ENCODE peak calls at places on chromosome 5, in five cellular contexts. One of them, this sample, is unnamed. For H3K36me3, the result is how much of the 10 kb centered on the place peaks cover.

GRCh38 chr5:34817558-34818351 is 21.2 kb upstream of the TTC23L start:
- DNase-seq in thyroid gland: no peak
- DNase-seq in cardiac muscle cell: no peak
- DNase-seq in CD8-positive, alpha-beta memory T cell: no peak
- DNase-seq in ovary: no peak
- DNase-seq in this sample: no peak

GRCh38 chr5:80705801-80706200 is 51.0 kb upstream of the DHFR start:
- DNase-seq in thyroid gland: no peak
- DNase-seq in CD8-positive, alpha-beta memory T cell: no peak
- DNase-seq in cardiac muscle cell: no peak
- DNase-seq in ovary: no peak
- DNase-seq in this sample: no peak

GRCh38 chr5:51060953-51061352 is 322.3 kb upstream of the ISL1 start:
- DNase-seq in CD8-positive, alpha-beta memory T cell: no peak
- DNase-seq in ovary: no peak
- DNase-seq in thyroid gland: no peak
- DNase-seq in cardiac muscle cell: no peak
- DNase-seq in this sample: no peak

GRCh38 chr5:155969510-155969909 is 357.5 kb upstream of the SGCD start:
- DNase-seq in cardiac muscle cell: no peak
- DNase-seq in thyroid gland: no peak
- DNase-seq in ovary: no peak
- DNase-seq in CD8-positive, alpha-beta memory T cell: no peak
- DNase-seq in this sample: no peak

GRCh38 chr5:135436856-135437795 is 10.0 kb downstream of the DCANP1 start:
- DNase-seq in CD8-positive, alpha-beta memory T cell: no peak
- DNase-seq in cardiac muscle cell: no peak
- DNase-seq in thyroid gland: peak
- DNase-seq in ovary: no peak
- DNase-seq in this sample: no peak

GRCh38 chr5:93053825-93054224 is 527.2 kb downstream of the NR2F1-AS1 start:
- DNase-seq in CD8-positive, alpha-beta memory T cell: no peak
- DNase-seq in thyroid gland: no peak
- DNase-seq in ovary: no peak
- DNase-seq in cardiac muscle cell: peak
- DNase-seq in this sample: no peak

GRCh38 chr5:126455728-126456127 is 32.5 kb downstream of the GRAMD2B start:
- DNase-seq in thyroid gland: no peak
- DNase-seq in ovary: no peak
- DNase-seq in CD8-positive, alpha-beta memory T cell: no peak
- DNase-seq in cardiac muscle cell: no peak
- DNase-seq in this sample: no peak

GRCh38 chr5:117077142-117077541 is 502.5 kb upstream of the SEMA6A start:
- DNase-seq in CD8-positive, alpha-beta memory T cell: no peak
- DNase-seq in cardiac muscle cell: peak
- DNase-seq in thyroid gland: no peak
- DNase-seq in ovary: no peak
- DNase-seq in this sample: no peak

GRCh38 chr5:128163991-128164390 is 80.4 kb downstream of the SLC12A2 start:
- DNase-seq in ovary: no peak
- DNase-seq in CD8-positive, alpha-beta memory T cell: no peak
- DNase-seq in cardiac muscle cell: no peak
- DNase-seq in thyroid gland: no peak
- DNase-seq in this sample: no peak

DNA sequence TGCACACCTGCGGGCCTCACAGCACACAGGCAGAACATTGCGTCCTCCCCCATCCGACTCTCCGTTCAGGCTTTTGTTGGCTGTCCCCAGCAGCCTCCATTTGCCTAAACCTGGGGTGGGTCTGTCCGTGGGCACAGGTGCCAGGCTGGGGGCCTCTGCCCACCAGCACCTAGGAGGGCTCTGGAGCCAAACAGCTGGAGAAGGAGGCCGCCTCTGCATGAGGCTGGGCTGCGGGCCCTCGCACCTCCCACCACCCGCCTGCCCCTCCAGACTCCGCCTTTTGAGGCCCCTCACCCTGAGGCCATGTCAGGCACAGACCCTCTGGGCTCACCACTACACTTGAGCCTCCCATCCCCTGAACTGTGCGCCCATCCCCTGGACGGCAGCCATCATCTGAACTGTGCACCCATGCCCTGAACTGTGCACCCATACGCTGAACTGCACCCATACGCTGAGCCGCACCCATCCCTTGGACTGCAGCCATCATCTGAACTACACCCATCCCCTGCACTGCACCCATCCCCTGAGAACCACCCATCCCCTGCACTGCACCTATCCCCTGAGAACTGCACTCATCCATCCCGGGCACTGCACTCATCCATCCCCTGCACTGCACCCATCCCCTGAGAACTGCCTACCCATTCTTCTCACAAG is 98.0 kb upstream of the OTULINL start:
- DNase-seq in cardiac muscle cell: no peak
- DNase-seq in CD8-positive, alpha-beta memory T cell: no peak
- DNase-seq in ovary: no peak
- DNase-seq in thyroid gland: no peak
- DNase-seq in this sample: no peak
- H3K36me3 ChIP-seq in cardiac muscle cell: half or more
- H3K36me3 ChIP-seq in CD8-positive, alpha-beta memory T cell: under half
- H3K36me3 ChIP-seq in ovary: under half
- H3K36me3 ChIP-seq in thyroid gland: under half
- H3K36me3 ChIP-seq in this sample: half or more

DNA sequence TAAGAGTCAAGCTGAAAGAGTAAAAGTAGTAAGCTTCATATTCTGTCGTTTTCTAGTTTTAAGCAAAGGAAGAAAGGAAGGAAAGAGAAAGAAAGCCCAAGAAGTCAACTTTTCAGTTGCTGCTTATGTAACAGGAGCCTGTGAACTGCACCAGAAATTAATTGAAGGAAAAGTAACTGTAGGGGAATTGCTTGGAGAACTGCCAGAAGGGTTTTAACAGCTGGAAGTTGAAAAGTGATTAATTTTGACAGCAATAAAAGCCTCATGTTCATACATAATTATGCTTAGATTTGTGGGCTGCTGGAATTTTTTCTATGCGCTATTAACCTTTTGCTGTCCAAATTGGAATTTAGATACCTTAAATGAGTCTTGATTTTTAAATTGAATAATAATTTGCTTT is 255.7 kb downstream of the ENC1 start:
- DNase-seq in ovary: no peak
- DNase-seq in cardiac muscle cell: no peak
- DNase-seq in CD8-positive, alpha-beta memory T cell: no peak
- DNase-seq in thyroid gland: no peak
- DNase-seq in this sample: no peak
- H3K36me3 ChIP-seq in ovary: under half
- H3K36me3 ChIP-seq in cardiac muscle cell: under half
- H3K36me3 ChIP-seq in CD8-positive, alpha-beta memory T cell: under half
- H3K36me3 ChIP-seq in thyroid gland: under half
- H3K36me3 ChIP-seq in this sample: under half

GRCh38 chr5:69257577-69257976 is 22.9 kb downstream of the CDK7 start:
- DNase-seq in cardiac muscle cell: no peak
- DNase-seq in ovary: no peak
- DNase-seq in CD8-positive, alpha-beta memory T cell: no peak
- DNase-seq in thyroid gland: no peak
- DNase-seq in this sample: no peak
- H3K36me3 ChIP-seq in cardiac muscle cell: under half
- H3K36me3 ChIP-seq in ovary: under half
- H3K36me3 ChIP-seq in CD8-positive, alpha-beta memory T cell: under half
- H3K36me3 ChIP-seq in thyroid gland: under half
- H3K36me3 ChIP-seq in this sample: half or more

GRCh38 chr5:147411612-147412310 is 98.1 kb downstream of the DPYSL3 start:
- DNase-seq in CD8-positive, alpha-beta memory T cell: no peak
- DNase-seq in thyroid gland: no peak
- DNase-seq in cardiac muscle cell: peak
- DNase-seq in ovary: no peak
- DNase-seq in this sample: no peak

GRCh38 chr5:147408980-147409379 is 100.9 kb downstream of the DPYSL3 start:
- DNase-seq in thyroid gland: no peak
- DNase-seq in CD8-positive, alpha-beta memory T cell: no peak
- DNase-seq in ovary: no peak
- DNase-seq in cardiac muscle cell: no peak
- DNase-seq in this sample: no peak

GRCh38 chr5:147412561-147412960 is 97.3 kb downstream of the DPYSL3 start:
- DNase-seq in cardiac muscle cell: no peak
- DNase-seq in CD8-positive, alpha-beta memory T cell: no peak
- DNase-seq in ovary: no peak
- DNase-seq in thyroid gland: no peak
- DNase-seq in this sample: no peak

GRCh38 chr5:147413266-147413665 is 96.6 kb downstream of the DPYSL3 start:
- DNase-seq in ovary: no peak
- DNase-seq in cardiac muscle cell: no peak
- DNase-seq in thyroid gland: no peak
- DNase-seq in CD8-positive, alpha-beta memory T cell: no peak
- DNase-seq in this sample: no peak

DNA sequence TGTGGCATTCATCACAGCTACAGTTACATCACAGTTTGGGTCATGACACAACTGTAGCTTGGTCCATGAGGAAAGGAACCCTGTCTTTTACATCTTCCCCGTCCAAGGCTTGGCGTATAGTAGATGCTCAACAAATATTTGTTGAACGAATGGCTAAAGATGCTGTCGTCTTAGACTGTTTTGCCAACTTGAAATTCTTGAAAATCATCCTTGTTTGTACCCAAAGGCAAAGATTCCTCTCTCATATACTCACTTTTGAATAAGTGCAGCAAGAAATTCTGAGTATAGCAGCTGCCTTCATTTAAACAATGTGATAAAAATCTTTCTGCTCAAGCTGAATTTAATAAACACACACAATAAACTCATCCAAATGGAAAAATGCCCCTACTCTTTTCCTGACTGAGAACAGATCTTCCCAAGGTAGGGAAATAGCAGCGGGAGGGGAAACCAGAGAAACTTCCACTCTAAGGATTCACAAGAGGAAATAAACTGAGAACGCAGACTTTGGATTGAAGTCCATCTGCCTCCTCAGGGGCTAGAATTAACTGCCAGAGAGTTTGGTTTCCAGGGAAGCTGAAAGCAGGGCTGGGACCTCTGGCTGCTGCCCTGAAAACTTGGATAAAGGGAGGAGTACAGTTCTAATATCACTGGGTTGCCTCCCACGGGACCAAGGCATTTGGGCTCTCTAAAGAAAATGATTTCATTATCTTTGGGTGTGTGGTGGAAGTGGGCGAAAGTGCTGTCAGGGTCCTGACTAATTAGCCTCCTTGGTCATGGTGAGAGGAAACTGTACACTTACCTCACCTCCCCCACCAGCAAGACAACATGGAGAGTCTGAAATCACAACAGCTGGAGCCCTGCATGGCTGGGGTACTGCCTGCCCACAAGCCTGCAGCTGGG is 99.1 kb downstream of the DPYSL3 start:
- DNase-seq in CD8-positive, alpha-beta memory T cell: no peak
- DNase-seq in cardiac muscle cell: peak
- DNase-seq in ovary: no peak
- DNase-seq in thyroid gland: no peak
- DNase-seq in this sample: no peak
- H3K36me3 ChIP-seq in CD8-positive, alpha-beta memory T cell: under half
- H3K36me3 ChIP-seq in cardiac muscle cell: under half
- H3K36me3 ChIP-seq in ovary: under half
- H3K36me3 ChIP-seq in thyroid gland: under half
- H3K36me3 ChIP-seq in this sample: under half

DNA sequence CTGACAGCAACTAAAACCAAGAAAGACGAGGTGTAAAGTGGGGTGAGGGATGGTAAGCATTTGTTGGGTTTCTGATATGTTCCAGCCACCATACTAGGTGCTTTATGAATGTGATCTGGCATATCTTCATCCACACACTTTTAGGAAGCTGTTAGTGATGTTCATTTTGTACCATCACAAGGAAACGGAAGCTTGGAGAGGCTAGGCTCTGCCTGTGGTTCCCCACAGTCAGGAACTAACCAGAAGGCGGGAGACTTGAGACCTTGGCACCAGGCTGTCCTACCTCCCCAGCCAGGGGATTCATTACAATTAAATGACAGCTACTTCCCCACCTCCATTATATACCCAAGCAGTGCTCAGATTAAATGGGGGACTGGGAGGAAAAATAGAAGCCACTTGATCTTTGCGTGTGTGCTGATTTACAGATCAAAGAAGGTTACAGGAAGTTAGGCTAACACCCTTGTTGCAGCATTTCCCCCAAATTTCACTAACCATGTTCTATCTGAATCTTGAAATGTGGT is 43.0 kb downstream of the SFXN1 start:
- DNase-seq in thyroid gland: no peak
- DNase-seq in cardiac muscle cell: no peak
- DNase-seq in CD8-positive, alpha-beta memory T cell: peak
- DNase-seq in ovary: no peak
- DNase-seq in this sample: no peak
- H3K36me3 ChIP-seq in thyroid gland: under half
- H3K36me3 ChIP-seq in cardiac muscle cell: half or more
- H3K36me3 ChIP-seq in CD8-positive, alpha-beta memory T cell: under half
- H3K36me3 ChIP-seq in ovary: under half
- H3K36me3 ChIP-seq in this sample: half or more

DNA sequence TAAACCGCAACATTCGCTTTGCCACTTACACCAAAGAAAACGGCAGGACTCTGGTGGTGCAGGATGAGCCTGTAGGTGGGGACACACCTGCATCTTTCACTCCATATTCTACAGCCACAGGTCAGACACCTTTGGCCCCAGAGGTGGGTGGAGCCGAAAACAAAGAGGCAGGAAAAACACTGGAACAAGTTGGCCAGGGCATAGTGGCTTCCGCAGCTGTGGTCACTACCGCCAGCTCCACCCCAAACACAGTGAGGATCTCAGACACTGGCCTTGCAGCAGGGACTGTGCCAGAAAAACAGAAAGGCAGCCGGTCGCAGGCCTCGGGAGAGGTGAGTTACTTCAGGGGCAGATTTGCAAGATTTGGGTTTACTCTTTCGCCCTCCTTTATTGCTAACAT is 33.8 kb downstream of the KDM3B start:
- DNase-seq in cardiac muscle cell: no peak
- DNase-seq in ovary: no peak
- DNase-seq in thyroid gland: no peak
- DNase-seq in CD8-positive, alpha-beta memory T cell: no peak
- DNase-seq in this sample: no peak
- H3K36me3 ChIP-seq in cardiac muscle cell: under half
- H3K36me3 ChIP-seq in ovary: under half
- H3K36me3 ChIP-seq in thyroid gland: under half
- H3K36me3 ChIP-seq in CD8-positive, alpha-beta memory T cell: under half
- H3K36me3 ChIP-seq in this sample: half or more

GRCh38 chr5:109719978-109720377 is 30.3 kb downstream of the MAN2A1 start:
- DNase-seq in thyroid gland: no peak
- DNase-seq in CD8-positive, alpha-beta memory T cell: no peak
- DNase-seq in cardiac muscle cell: no peak
- DNase-seq in ovary: no peak
- DNase-seq in this sample: no peak
- H3K36me3 ChIP-seq in thyroid gland: under half
- H3K36me3 ChIP-seq in CD8-positive, alpha-beta memory T cell: under half
- H3K36me3 ChIP-seq in cardiac muscle cell: under half
- H3K36me3 ChIP-seq in ovary: under half
- H3K36me3 ChIP-seq in this sample: under half

This sample was measured in lower lobe of right lung.